ENCODE peak calls at places on chromosomes 6 and 20, in six cellular contexts. One of them, this sample, is unnamed.

GRCh38 chr20:2783908-2784566 is 16.4 kb downstream of the CPXM1 start:
- DNase-seq in NCI-H1105: no peak
- DNase-seq in left cardiac atrium: no peak
- DNase-seq in NCI-H2029 treated with DMSO at 0.1 percent for 48 hours: no peak
- DNase-seq in stimulated activated naive CD4-positive, alpha-beta T cell: no peak
- DNase-seq in HTR-8/SVneo: no peak
- DNase-seq in this sample: no peak

GRCh38 chr6:136123464-136123863 is 126.6 kb downstream of the MTFR2 start:
- DNase-seq in NCI-H1105: no peak
- DNase-seq in left cardiac atrium: no peak
- DNase-seq in NCI-H2029 treated with DMSO at 0.1 percent for 48 hours: no peak
- DNase-seq in stimulated activated naive CD4-positive, alpha-beta T cell: no peak
- DNase-seq in HTR-8/SVneo: no peak
- DNase-seq in this sample: no peak

GRCh38 chr20:51220293-51220706 is 197.4 kb upstream of the KCNG1 start:
- DNase-seq in NCI-H1105: no peak
- DNase-seq in left cardiac atrium: peak
- DNase-seq in NCI-H2029 treated with DMSO at 0.1 percent for 48 hours: no peak
- DNase-seq in stimulated activated naive CD4-positive, alpha-beta T cell: peak
- DNase-seq in HTR-8/SVneo: peak
- DNase-seq in this sample: no peak

GRCh38 chr20:10971096-10971495 is 297.3 kb upstream of the JAG1 start:
- DNase-seq in NCI-H1105: no peak
- DNase-seq in left cardiac atrium: no peak
- DNase-seq in NCI-H2029 treated with DMSO at 0.1 percent for 48 hours: no peak
- DNase-seq in stimulated activated naive CD4-positive, alpha-beta T cell: no peak
- DNase-seq in HTR-8/SVneo: no peak
- DNase-seq in this sample: no peak

GRCh38 chr20:41601742-41602141 is 16.4 kb downstream of the CHD6 start:
- DNase-seq in NCI-H1105: no peak
- DNase-seq in left cardiac atrium: no peak
- DNase-seq in NCI-H2029 treated with DMSO at 0.1 percent for 48 hours: no peak
- DNase-seq in stimulated activated naive CD4-positive, alpha-beta T cell: no peak
- DNase-seq in HTR-8/SVneo: no peak
- DNase-seq in this sample: no peak

GRCh38 chr6:16544521-16544920 is 216.7 kb downstream of the ATXN1 start:
- DNase-seq in NCI-H1105: no peak
- DNase-seq in left cardiac atrium: no peak
- DNase-seq in NCI-H2029 treated with DMSO at 0.1 percent for 48 hours: no peak
- DNase-seq in stimulated activated naive CD4-positive, alpha-beta T cell: no peak
- DNase-seq in HTR-8/SVneo: no peak
- DNase-seq in this sample: no peak

GRCh38 chr6:124984668-124985338 is 22.6 kb downstream of the RNF217 start:
- DNase-seq in NCI-H1105: no peak
- DNase-seq in left cardiac atrium: no peak
- DNase-seq in NCI-H2029 treated with DMSO at 0.1 percent for 48 hours: no peak
- DNase-seq in stimulated activated naive CD4-positive, alpha-beta T cell: no peak
- DNase-seq in HTR-8/SVneo: peak
- DNase-seq in this sample: no peak

GRCh38 chr6:27761391-27761790 is 150.8 kb downstream of the OR2B2 start:
- DNase-seq in NCI-H1105: no peak
- DNase-seq in left cardiac atrium: no peak
- DNase-seq in NCI-H2029 treated with DMSO at 0.1 percent for 48 hours: no peak
- DNase-seq in stimulated activated naive CD4-positive, alpha-beta T cell: no peak
- DNase-seq in HTR-8/SVneo: no peak
- DNase-seq in this sample: no peak

GRCh38 chr20:57595041-57596030 is 24.9 kb downstream of the ZBP1 start:
- DNase-seq in NCI-H1105: no peak
- DNase-seq in left cardiac atrium: no peak
- DNase-seq in NCI-H2029 treated with DMSO at 0.1 percent for 48 hours: no peak
- DNase-seq in stimulated activated naive CD4-positive, alpha-beta T cell: no peak
- DNase-seq in HTR-8/SVneo: no peak
- DNase-seq in this sample: no peak

GRCh38 chr6:75207211-75207984 is 1.5 kb upstream of the COL12A1 start:
- DNase-seq in NCI-H1105: no peak
- DNase-seq in left cardiac atrium: peak
- DNase-seq in NCI-H2029 treated with DMSO at 0.1 percent for 48 hours: no peak
- DNase-seq in stimulated activated naive CD4-positive, alpha-beta T cell: no peak
- DNase-seq in HTR-8/SVneo: no peak
- DNase-seq in this sample: no peak

GRCh38 chr20:16434087-16434664 is 139.1 kb downstream of the KIF16B start:
- DNase-seq in NCI-H1105: no peak
- DNase-seq in left cardiac atrium: peak
- DNase-seq in NCI-H2029 treated with DMSO at 0.1 percent for 48 hours: no peak
- DNase-seq in stimulated activated naive CD4-positive, alpha-beta T cell: no peak
- DNase-seq in HTR-8/SVneo: peak
- DNase-seq in this sample: peak

GRCh38 chr6:166005401-166005845 is 162.2 kb downstream of the TBXT start:
- DNase-seq in NCI-H1105: peak
- DNase-seq in left cardiac atrium: peak
- DNase-seq in NCI-H2029 treated with DMSO at 0.1 percent for 48 hours: no peak
- DNase-seq in stimulated activated naive CD4-positive, alpha-beta T cell: no peak
- DNase-seq in HTR-8/SVneo: no peak
- DNase-seq in this sample: no peak

GRCh38 chr6:89353118-89353556 is 615 bp upstream of the UBE2J1 start:
- DNase-seq in NCI-H1105: no peak
- DNase-seq in left cardiac atrium: no peak
- DNase-seq in NCI-H2029 treated with DMSO at 0.1 percent for 48 hours: no peak
- DNase-seq in stimulated activated naive CD4-positive, alpha-beta T cell: peak
- DNase-seq in HTR-8/SVneo: no peak
- DNase-seq in this sample: peak

GRCh38 chr6:36977470-36977941 is 8.5 kb downstream of the MTCH1 start:
- DNase-seq in NCI-H1105: no peak
- DNase-seq in left cardiac atrium: no peak
- DNase-seq in NCI-H2029 treated with DMSO at 0.1 percent for 48 hours: no peak
- DNase-seq in stimulated activated naive CD4-positive, alpha-beta T cell: no peak
- DNase-seq in HTR-8/SVneo: no peak
- DNase-seq in this sample: no peak

GRCh38 chr6:108114861-108115597 is 40.5 kb upstream of the OSTM1 start:
- DNase-seq in NCI-H1105: peak
- DNase-seq in left cardiac atrium: peak
- DNase-seq in NCI-H2029 treated with DMSO at 0.1 percent for 48 hours: no peak
- DNase-seq in stimulated activated naive CD4-positive, alpha-beta T cell: no peak
- DNase-seq in HTR-8/SVneo: no peak
- DNase-seq in this sample: no peak

GRCh38 chr6:7147051-7147671 is 39.4 kb downstream of the RREB1 start:
- DNase-seq in NCI-H1105: no peak
- DNase-seq in left cardiac atrium: no peak
- DNase-seq in NCI-H2029 treated with DMSO at 0.1 percent for 48 hours: no peak
- DNase-seq in stimulated activated naive CD4-positive, alpha-beta T cell: no peak
- DNase-seq in HTR-8/SVneo: no peak
- DNase-seq in this sample: no peak

GRCh38 chr20:50064640-50065615 is 48.0 kb downstream of the UBE2V1 start:
- DNase-seq in NCI-H1105: no peak
- DNase-seq in left cardiac atrium: no peak
- DNase-seq in NCI-H2029 treated with DMSO at 0.1 percent for 48 hours: no peak
- DNase-seq in stimulated activated naive CD4-positive, alpha-beta T cell: no peak
- DNase-seq in HTR-8/SVneo: no peak
- DNase-seq in this sample: no peak

GRCh38 chr6:110813813-110814487 is 1.3 kb downstream of the CDK19 start:
- DNase-seq in NCI-H1105: no peak
- DNase-seq in left cardiac atrium: no peak
- DNase-seq in NCI-H2029 treated with DMSO at 0.1 percent for 48 hours: no peak
- DNase-seq in stimulated activated naive CD4-positive, alpha-beta T cell: peak
- DNase-seq in HTR-8/SVneo: peak
- DNase-seq in this sample: peak

GRCh38 chr6:107490568-107491058 is 696 bp downstream of the SOBP start:
- DNase-seq in NCI-H1105: peak
- DNase-seq in left cardiac atrium: peak
- DNase-seq in NCI-H2029 treated with DMSO at 0.1 percent for 48 hours: no peak
- DNase-seq in stimulated activated naive CD4-positive, alpha-beta T cell: peak
- DNase-seq in HTR-8/SVneo: peak
- DNase-seq in this sample: no peak

GRCh38 chr20:1844723-1845523 is 50.3 kb upstream of the SIRPA start:
- DNase-seq in NCI-H1105: no peak
- DNase-seq in left cardiac atrium: peak
- DNase-seq in NCI-H2029 treated with DMSO at 0.1 percent for 48 hours: no peak
- DNase-seq in stimulated activated naive CD4-positive, alpha-beta T cell: no peak
- DNase-seq in HTR-8/SVneo: no peak
- DNase-seq in this sample: no peak

GRCh38 chr20:53321596-53321995 is 272.0 kb downstream of the ZNF217 start:
- DNase-seq in NCI-H1105: no peak
- DNase-seq in left cardiac atrium: no peak
- DNase-seq in NCI-H2029 treated with DMSO at 0.1 percent for 48 hours: no peak
- DNase-seq in stimulated activated naive CD4-positive, alpha-beta T cell: no peak
- DNase-seq in HTR-8/SVneo: no peak
- DNase-seq in this sample: no peak

GRCh38 chr6:121520337-121521163 is 85.1 kb downstream of the GJA1 start:
- DNase-seq in NCI-H1105: no peak
- DNase-seq in left cardiac atrium: no peak
- DNase-seq in NCI-H2029 treated with DMSO at 0.1 percent for 48 hours: no peak
- DNase-seq in stimulated activated naive CD4-positive, alpha-beta T cell: no peak
- DNase-seq in HTR-8/SVneo: no peak
- DNase-seq in this sample: no peak

GRCh38 chr6:3455121-3455489 is 1.7 kb downstream of the SLC22A23 start:
- DNase-seq in NCI-H1105: peak
- DNase-seq in left cardiac atrium: no peak
- DNase-seq in NCI-H2029 treated with DMSO at 0.1 percent for 48 hours: peak
- DNase-seq in stimulated activated naive CD4-positive, alpha-beta T cell: peak
- DNase-seq in HTR-8/SVneo: no peak
- DNase-seq in this sample: peak

GRCh38 chr6:63458480-63459115 is 113.7 kb upstream of the LOC128125822 start:
- DNase-seq in NCI-H1105: no peak
- DNase-seq in left cardiac atrium: no peak
- DNase-seq in NCI-H2029 treated with DMSO at 0.1 percent for 48 hours: no peak
- DNase-seq in stimulated activated naive CD4-positive, alpha-beta T cell: no peak
- DNase-seq in HTR-8/SVneo: no peak
- DNase-seq in this sample: no peak

GRCh38 chr6:13917141-13917540 is 7.6 kb upstream of the RNF182 start:
- DNase-seq in NCI-H1105: no peak
- DNase-seq in left cardiac atrium: no peak
- DNase-seq in NCI-H2029 treated with DMSO at 0.1 percent for 48 hours: no peak
- DNase-seq in stimulated activated naive CD4-positive, alpha-beta T cell: no peak
- DNase-seq in HTR-8/SVneo: no peak
- DNase-seq in this sample: no peak

GRCh38 chr6:49050606-49051005 is 412.4 kb downstream of the MMUT start:
- DNase-seq in NCI-H1105: no peak
- DNase-seq in left cardiac atrium: no peak
- DNase-seq in NCI-H2029 treated with DMSO at 0.1 percent for 48 hours: no peak
- DNase-seq in stimulated activated naive CD4-positive, alpha-beta T cell: no peak
- DNase-seq in HTR-8/SVneo: no peak
- DNase-seq in this sample: no peak

GRCh38 chr20:35487479-35487878 is 32.1 kb downstream of the CEP250 start:
- DNase-seq in NCI-H1105: no peak
- DNase-seq in left cardiac atrium: no peak
- DNase-seq in NCI-H2029 treated with DMSO at 0.1 percent for 48 hours: no peak
- DNase-seq in stimulated activated naive CD4-positive, alpha-beta T cell: no peak
- DNase-seq in HTR-8/SVneo: no peak
- DNase-seq in this sample: no peak

GRCh38 chr6:87095056-87095527 is at the start of gene CGA:
- DNase-seq in NCI-H1105: no peak
- DNase-seq in left cardiac atrium: no peak
- DNase-seq in NCI-H2029 treated with DMSO at 0.1 percent for 48 hours: no peak
- DNase-seq in stimulated activated naive CD4-positive, alpha-beta T cell: no peak
- DNase-seq in HTR-8/SVneo: no peak
- DNase-seq in this sample: no peak

GRCh38 chr20:49483706-49484101 is 1.2 kb upstream of the KCNB1 start:
- DNase-seq in NCI-H1105: no peak
- DNase-seq in left cardiac atrium: no peak
- DNase-seq in NCI-H2029 treated with DMSO at 0.1 percent for 48 hours: no peak
- DNase-seq in stimulated activated naive CD4-positive, alpha-beta T cell: no peak
- DNase-seq in HTR-8/SVneo: no peak
- DNase-seq in this sample: no peak

GRCh38 chr6:37242429-37243052 is 15.0 kb upstream of the TBC1D22B start:
- DNase-seq in NCI-H1105: no peak
- DNase-seq in left cardiac atrium: peak
- DNase-seq in NCI-H2029 treated with DMSO at 0.1 percent for 48 hours: no peak
- DNase-seq in stimulated activated naive CD4-positive, alpha-beta T cell: no peak
- DNase-seq in HTR-8/SVneo: peak
- DNase-seq in this sample: no peak

GRCh38 chr6:31972709-31973350 is 892 bp upstream of the DXO start:
- DNase-seq in NCI-H1105: no peak
- DNase-seq in left cardiac atrium: peak
- DNase-seq in NCI-H2029 treated with DMSO at 0.1 percent for 48 hours: no peak
- DNase-seq in stimulated activated naive CD4-positive, alpha-beta T cell: no peak
- DNase-seq in HTR-8/SVneo: no peak
- DNase-seq in this sample: no peak

GRCh38 chr6:110475255-110475654 is 1.2 kb downstream of the SLC22A16 start:
- DNase-seq in NCI-H1105: no peak
- DNase-seq in left cardiac atrium: no peak
- DNase-seq in NCI-H2029 treated with DMSO at 0.1 percent for 48 hours: no peak
- DNase-seq in stimulated activated naive CD4-positive, alpha-beta T cell: no peak
- DNase-seq in HTR-8/SVneo: no peak
- DNase-seq in this sample: no peak

GRCh38 chr20:34420146-34420545 is 57.1 kb downstream of the ITCH start:
- DNase-seq in NCI-H1105: no peak
- DNase-seq in left cardiac atrium: no peak
- DNase-seq in NCI-H2029 treated with DMSO at 0.1 percent for 48 hours: no peak
- DNase-seq in stimulated activated naive CD4-positive, alpha-beta T cell: no peak
- DNase-seq in HTR-8/SVneo: no peak
- DNase-seq in this sample: no peak

This sample was measured in naive thymus-derived CD4-positive, alpha-beta T cell.